ENCODE peak calls at places on chromosomes 4 and X, in nine cellular contexts. X is stimulated activated naive CD8-positive, alpha-beta T cell treated with anti-CD3 and anti-CD28 coated beads, Interleukin-15, amount 100 ng/mL, for 72 hours; J is stromal cell of bone marrow; R is HT-29; G is AG04450; S is germinal center; Z is amniotic stem cell; M is epithelial cell of esophagus; N is bronchial epithelial cell. C is an unnamed sample.

GRCh38 chr4:72442715-72443114 is 126.3 kb downstream of the ADAMTS3 start:
- DNase-seq in X (no peak), J (no peak), R (no peak), G (no peak), S (no peak), Z (no peak), M (peak), N (peak), C (no peak)

GRCh38 chr4:159382875-159383568 is 280.1 kb downstream of the RAPGEF2 start:
- DNase-seq in X (no peak), J (no peak), R (no peak), G (no peak), S (no peak), Z (no peak), M (no peak), N (no peak), C (no peak)

GRCh38 chr4:3529363-3529762 is 2.9 kb downstream of the LRPAP1 start:
- DNase-seq in X (no peak), J (no peak), R (no peak), G (no peak), S (no peak), Z (no peak), M (no peak), N (no peak), C (no peak)

GRCh38 chr4:153483432-153484418 is 17.6 kb downstream of the TMEM131L start:
- DNase-seq in X (no peak), J (no peak), R (no peak), G (no peak), S (no peak), Z (no peak), M (no peak), N (no peak), C (no peak)

GRCh38 chr4:185394568-185395254 is 1.0 kb downstream of the LRP2BP start:
- DNase-seq in X (no peak), J (no peak), R (no peak), G (no peak), S (no peak), Z (no peak), M (no peak), N (peak), C (no peak)

GRCh38 chrX:36867143-36867542 is 141.0 kb upstream of the FAM47C start:
- DNase-seq in X (no peak), J (peak), R (peak), G (no peak), S (no peak), Z (no peak), M (peak), N (peak), C (no peak)

GRCh38 chr4:100289980-100290379 is 99.7 kb upstream of the DDIT4L start:
- DNase-seq in X (no peak), J (no peak), R (no peak), G (no peak), S (no peak), Z (no peak), M (no peak), N (peak), C (no peak)

GRCh38 chr4:152719291-152719690 is 39.5 kb upstream of the TMEM154 start:
- DNase-seq in X (no peak), J (no peak), R (no peak), G (no peak), S (no peak), Z (no peak), M (no peak), N (no peak), C (no peak)

GRCh38 chrX:132217203-132218073 is 1.8 kb downstream of the RAP2C start:
- DNase-seq in X (peak), J (no peak), R (peak), G (no peak), S (peak), Z (peak), M (peak), N (peak), C (no peak)

GRCh38 chrX:115642304-115642703 is 81.3 kb downstream of the PLS3 start:
- DNase-seq in X (no peak), J (no peak), R (no peak), G (no peak), S (no peak), Z (no peak), M (no peak), N (no peak), C (no peak)

GRCh38 chr4:81257021-81257420 is 42.0 kb upstream of the PRKG2 start:
- DNase-seq in X (no peak), J (peak), R (no peak), G (peak), S (no peak), Z (peak), M (no peak), N (no peak), C (no peak)

GRCh38 chr4:128076465-128076864 is 15.4 kb downstream of the LARP1B start:
- DNase-seq in X (no peak), J (no peak), R (no peak), G (no peak), S (no peak), Z (no peak), M (no peak), N (no peak), C (no peak)

GRCh38 chrX:65035451-65035779 is 59.2 kb upstream of the ZC4H2 start:
- DNase-seq in X (no peak), J (no peak), R (no peak), G (no peak), S (peak), Z (no peak), M (no peak), N (peak), C (no peak)

GRCh38 chr4:38132140-38132673 is 172.0 kb downstream of the PTTG2 start:
- DNase-seq in X (peak), J (peak), R (peak), G (peak), S (no peak), Z (peak), M (peak), N (peak), C (no peak)